ENCODE peak calls at places on chromosome X, in four cellular contexts. One of them, this sample, is unnamed.

GRCh38 chrX:136199365-136199764 is 51.8 kb downstream of the MAP7D3 start:
- DNase-seq in pancreas: no peak
- DNase-seq in vagina: no peak
- DNase-seq in AG04449: no peak
- DNase-seq in this sample: no peak

GRCh38 chrX:15946783-15947550 is 92.4 kb upstream of the AP1S2 start:
- DNase-seq in AG04449: peak; percentile 41
- DNase-seq in vagina: no peak
- DNase-seq in pancreas: no peak
- DNase-seq in this sample: peak; percentile 87

GRCh38 chrX:23936198-23936597 is 28.4 kb downstream of the CXorf58 start:
- DNase-seq in pancreas: no peak
- DNase-seq in AG04449: no peak
- DNase-seq in vagina: no peak
- DNase-seq in this sample: no peak

GRCh38 chrX:48794993-48795501 is 6.8 kb upstream of the HDAC6 start:
- DNase-seq in vagina: no peak
- DNase-seq in AG04449: peak; percentile 10
- DNase-seq in pancreas: no peak
- DNase-seq in this sample: peak; percentile 84

GRCh38 chrX:10014462-10015373 is 47.6 kb downstream of the CLDN34 start:
- DNase-seq in AG04449: no peak
- DNase-seq in pancreas: peak; percentile 83
- DNase-seq in vagina: peak; percentile 91
- DNase-seq in this sample: peak; percentile 91

GRCh38 chrX:116749943-116750342 is 287.2 kb upstream of the CT83 start:
- DNase-seq in pancreas: no peak
- DNase-seq in vagina: no peak
- DNase-seq in AG04449: no peak
- DNase-seq in this sample: peak; percentile 27

GRCh38 chrX:46485897-46486296 is 59.3 kb downstream of the ZNF674 start:
- DNase-seq in vagina: no peak
- DNase-seq in pancreas: no peak
- DNase-seq in AG04449: no peak
- DNase-seq in this sample: no peak

GRCh38 chrX:131677655-131678628 is 134.1 kb downstream of the OR13H1 start:
- DNase-seq in vagina: no peak
- DNase-seq in AG04449: no peak
- DNase-seq in pancreas: no peak
- DNase-seq in this sample: peak; percentile 5

GRCh38 chrX:53356186-53356585 is 66.3 kb downstream of the SMC1A start:
- DNase-seq in pancreas: no peak
- DNase-seq in vagina: no peak
- DNase-seq in AG04449: no peak
- DNase-seq in this sample: no peak

GRCh38 chrX:136185409-136186022 is 38.2 kb downstream of the FHL1 start:
- DNase-seq in vagina: no peak
- DNase-seq in AG04449: no peak
- DNase-seq in pancreas: no peak
- DNase-seq in this sample: peak; percentile 60

GRCh38 chrX:13816899-13817298 is at the start of gene GPM6B:
- DNase-seq in pancreas: no peak
- DNase-seq in AG04449: no peak
- DNase-seq in vagina: no peak
- DNase-seq in this sample: no peak

GRCh38 chrX:115949900-115950822 is 220.4 kb upstream of the AGTR2 start:
- DNase-seq in AG04449: no peak
- DNase-seq in vagina: no peak
- DNase-seq in pancreas: no peak
- DNase-seq in this sample: no peak

GRCh38 chrX:47283015-47283771 is 50.4 kb downstream of the USP11 start:
- DNase-seq in vagina: no peak
- DNase-seq in pancreas: no peak
- DNase-seq in AG04449: no peak
- DNase-seq in this sample: peak; percentile 38

GRCh38 chrX:48754124-48754667 is 7.4 kb upstream of the GLOD5 start:
- DNase-seq in pancreas: no peak
- DNase-seq in AG04449: no peak
- DNase-seq in vagina: no peak
- DNase-seq in this sample: no peak

GRCh38 chrX:370244-370962 is 16.3 kb downstream of the PPP2R3B start:
- DNase-seq in pancreas: no peak
- DNase-seq in AG04449: no peak
- DNase-seq in vagina: no peak
- DNase-seq in this sample: no peak

GRCh38 chrX:106606583-106606982 is 5.2 kb upstream of the RADX start:
- DNase-seq in pancreas: no peak
- DNase-seq in vagina: no peak
- DNase-seq in AG04449: no peak
- DNase-seq in this sample: peak; percentile 0

GRCh38 chrX:19912-20571 is 261.1 kb upstream of the PLCXD1 start:
- DNase-seq in vagina: peak; percentile 60
- DNase-seq in AG04449: no peak
- DNase-seq in pancreas: no peak
- DNase-seq in this sample: peak; percentile 4

GRCh38 chrX:140744085-140744484 is 34.5 kb downstream of the LINC00632 start:
- DNase-seq in vagina: no peak
- DNase-seq in AG04449: no peak
- DNase-seq in pancreas: no peak
- DNase-seq in this sample: no peak

GRCh38 chrX:33336783-33337182 is 125.4 kb upstream of the DMD start:
- DNase-seq in AG04449: no peak
- DNase-seq in vagina: no peak
- DNase-seq in pancreas: no peak
- DNase-seq in this sample: no peak

GRCh38 chrX:23394421-23394820 is 59.8 kb downstream of the PTCHD1 start:
- DNase-seq in AG04449: no peak
- DNase-seq in pancreas: peak; percentile 47
- DNase-seq in vagina: no peak
- DNase-seq in this sample: no peak

GRCh38 chrX:40468033-40468979 is 112.5 kb upstream of the ATP6AP2 start:
- DNase-seq in pancreas: peak; percentile 47
- DNase-seq in AG04449: no peak
- DNase-seq in vagina: no peak
- DNase-seq in this sample: peak; percentile 64

GRCh38 chrX:27251369-27251768 is 211.8 kb downstream of the PPP4R3C start:
- DNase-seq in vagina: no peak
- DNase-seq in pancreas: no peak
- DNase-seq in AG04449: no peak
- DNase-seq in this sample: no peak

DNA sequence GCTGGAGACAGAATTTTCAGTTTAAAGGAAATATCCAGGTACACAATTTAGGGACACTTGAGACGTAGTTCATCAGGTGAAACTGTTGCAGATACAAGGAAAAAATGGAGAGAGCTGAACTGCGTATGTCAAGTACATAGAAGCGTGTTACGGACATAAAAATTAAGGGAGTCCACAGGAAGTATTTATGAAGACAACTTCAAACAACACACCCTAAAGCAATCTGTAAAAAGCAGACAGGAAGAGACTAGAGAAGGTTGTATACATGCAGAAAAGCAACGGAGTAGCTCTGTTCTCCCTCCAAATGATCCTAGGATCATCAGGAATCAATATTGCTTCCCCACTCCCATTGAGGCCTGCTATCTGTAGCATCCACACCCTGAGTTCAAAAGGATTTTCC is 5.8 kb downstream of the CASK start:
- DNase-seq in pancreas: no peak
- DNase-seq in vagina: no peak
- DNase-seq in AG04449: no peak
- DNase-seq in this sample: no peak
- H3K4me3 ChIP-seq in pancreas: no peak overlapping the region
- H3K4me3 ChIP-seq in vagina: no peak overlapping the region
- H3K4me3 ChIP-seq in AG04449: no peak overlapping the region
- H3K4me3 ChIP-seq in this sample: no peak overlapping the region

DNA sequence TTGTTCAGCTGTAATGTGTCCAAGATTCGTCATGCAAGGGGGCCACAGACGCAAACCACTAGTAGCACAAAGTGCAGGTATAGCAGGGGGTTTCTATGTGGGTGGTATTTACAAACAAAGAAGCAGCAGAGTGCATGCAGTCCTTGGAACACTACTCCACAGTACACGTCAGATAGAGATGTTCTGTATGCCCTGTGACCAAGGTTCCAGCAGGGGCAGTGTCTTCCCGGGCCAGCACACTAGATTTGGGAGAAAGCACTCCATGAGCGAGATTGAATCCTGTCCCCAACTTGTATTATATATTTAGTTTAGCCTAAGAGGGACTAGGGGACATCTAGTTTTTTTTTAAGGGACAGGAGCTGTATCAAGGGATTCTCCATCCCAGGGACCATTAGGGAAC is 54.4 kb upstream of the ESX1 start:
- DNase-seq in pancreas: no peak
- DNase-seq in AG04449: no peak
- DNase-seq in vagina: no peak
- DNase-seq in this sample: no peak
- TF ChIP-seq CTCF in pancreas: no peak
- TF ChIP-seq CTCF in AG04449: peak; percentile 3
- TF ChIP-seq CTCF in vagina: no peak
- TF ChIP-seq CTCF in this sample: no peak

DNA sequence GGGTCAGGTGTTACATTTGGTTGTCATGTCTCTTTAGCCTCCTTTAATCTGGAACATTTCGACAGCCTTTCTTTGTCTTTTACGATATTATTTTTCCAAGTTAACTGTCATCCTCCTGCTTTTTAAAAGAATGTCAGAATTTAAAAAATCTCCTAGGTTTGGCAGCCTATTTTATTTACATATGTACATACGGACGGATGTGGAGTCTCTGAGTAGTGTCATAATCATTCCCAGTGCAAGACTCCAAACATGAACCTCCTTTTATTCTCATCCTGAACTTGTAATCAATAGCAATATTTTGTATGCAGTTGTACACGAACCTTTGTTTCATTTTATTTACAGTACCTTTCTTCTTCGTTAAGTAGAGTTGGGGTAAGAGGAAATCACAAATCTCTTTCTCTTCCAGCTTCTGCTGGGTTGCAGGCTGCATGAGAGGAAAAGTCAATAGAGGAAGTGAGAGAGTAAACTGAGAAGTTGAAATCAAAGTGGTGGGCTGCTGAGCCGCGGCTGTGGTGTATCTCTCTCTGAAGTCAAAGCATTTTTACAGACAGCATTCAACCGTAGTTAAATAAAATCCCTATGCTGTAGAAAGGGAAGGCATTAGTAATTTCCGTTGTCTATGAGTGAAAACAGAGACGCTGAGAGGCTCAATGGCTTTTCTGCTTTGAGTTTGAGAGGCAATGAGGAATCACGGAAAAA is 53.9 kb upstream of the RPS6KA3 start:
- DNase-seq in AG04449: no peak
- DNase-seq in pancreas: no peak
- DNase-seq in vagina: no peak
- DNase-seq in this sample: no peak
- H3K4me3 ChIP-seq in AG04449: peak overlapping the region; percentile 13
- H3K4me3 ChIP-seq in pancreas: no peak overlapping the region
- H3K4me3 ChIP-seq in vagina: no peak overlapping the region
- H3K4me3 ChIP-seq in this sample: peak overlapping the region; percentile 15

GRCh38 chrX:42495139-42495538 is 282.8 kb downstream of the PPP1R2C start:
- DNase-seq in vagina: no peak
- DNase-seq in pancreas: no peak
- DNase-seq in AG04449: no peak
- DNase-seq in this sample: no peak

GRCh38 chrX:42490111-42490510 is 287.9 kb downstream of the PPP1R2C start:
- DNase-seq in pancreas: no peak
- DNase-seq in AG04449: no peak
- DNase-seq in vagina: no peak
- DNase-seq in this sample: no peak

GRCh38 chrX:42485621-42486020 is 292.3 kb downstream of the PPP1R2C start:
- DNase-seq in pancreas: no peak
- DNase-seq in vagina: no peak
- DNase-seq in AG04449: no peak
- DNase-seq in this sample: peak; percentile 0

GRCh38 chrX:42496239-42496638 is 281.7 kb downstream of the PPP1R2C start:
- DNase-seq in pancreas: no peak
- DNase-seq in vagina: no peak
- DNase-seq in AG04449: no peak
- DNase-seq in this sample: no peak

GRCh38 chrX:42491145-42491907 is 286.6 kb downstream of the PPP1R2C start:
- DNase-seq in pancreas: no peak
- DNase-seq in vagina: no peak
- DNase-seq in AG04449: no peak
- DNase-seq in this sample: no peak
- TF ChIP-seq CTCF in pancreas: no peak
- TF ChIP-seq CTCF in vagina: no peak
- TF ChIP-seq CTCF in AG04449: no peak
- TF ChIP-seq CTCF in this sample: no peak

DNA sequence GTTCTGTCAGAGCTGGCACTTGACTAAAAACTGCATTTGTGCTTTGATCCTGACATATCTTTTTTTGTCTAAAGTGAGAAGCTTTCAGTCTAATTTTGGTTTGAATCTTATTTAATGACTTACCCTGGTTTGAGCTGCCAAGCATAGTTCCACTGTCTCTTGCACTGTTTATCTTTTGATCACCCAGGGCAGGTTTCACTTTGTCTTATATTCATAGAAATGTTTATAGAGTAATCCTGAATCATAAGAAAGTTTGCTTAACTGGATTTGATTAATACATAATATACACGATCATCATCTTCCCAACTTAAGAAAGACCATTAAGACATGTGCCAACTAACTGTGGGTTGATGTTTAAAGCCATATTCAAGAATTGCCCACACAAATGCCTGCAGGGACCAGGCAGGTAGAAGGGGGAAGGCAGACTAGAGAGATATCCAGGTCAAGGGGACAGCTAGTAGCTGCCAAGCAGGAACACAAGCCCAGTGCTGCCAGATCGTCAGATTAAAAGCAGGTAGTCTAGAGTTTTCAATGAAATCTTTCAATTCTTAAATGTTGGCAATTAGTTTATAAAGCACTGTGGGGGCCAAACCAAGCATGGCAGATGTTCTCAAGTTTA is 1.9 kb downstream of the GK start:
- DNase-seq in AG04449: no peak
- DNase-seq in pancreas: no peak
- DNase-seq in vagina: no peak
- DNase-seq in this sample: no peak
- H3K4me3 ChIP-seq in AG04449: no peak overlapping the region
- H3K4me3 ChIP-seq in pancreas: no peak overlapping the region
- H3K4me3 ChIP-seq in vagina: no peak overlapping the region
- H3K4me3 ChIP-seq in this sample: no peak overlapping the region

DNA sequence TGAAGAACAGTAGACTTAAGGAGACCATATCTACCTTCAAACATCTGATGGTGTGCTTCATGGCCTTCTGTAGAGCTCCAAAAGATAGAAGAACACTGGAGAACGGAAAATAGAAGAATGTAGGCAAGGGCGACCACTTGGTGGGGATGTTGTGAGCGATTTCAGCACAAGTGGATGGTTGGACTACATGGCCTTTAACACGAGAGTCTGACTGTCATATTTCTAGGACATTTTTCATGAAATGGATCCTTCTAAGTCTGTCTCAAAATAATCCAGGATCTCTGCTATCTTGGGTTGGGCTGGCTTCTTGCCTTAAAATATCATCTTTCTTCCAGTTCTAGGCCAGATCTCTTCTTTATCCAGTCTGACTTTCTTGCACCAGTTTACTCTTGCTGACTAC is 1.3 kb upstream of the MID1IP1 start:
- DNase-seq in pancreas: no peak
- DNase-seq in vagina: no peak
- DNase-seq in AG04449: no peak
- DNase-seq in this sample: no peak
- TF ChIP-seq CTCF in pancreas: no peak
- TF ChIP-seq CTCF in vagina: no peak
- TF ChIP-seq CTCF in AG04449: no peak
- TF ChIP-seq CTCF in this sample: no peak

GRCh38 chrX:150570512-150570911 is 2.1 kb downstream of the MTM1 start:
- DNase-seq in AG04449: no peak
- DNase-seq in pancreas: no peak
- DNase-seq in vagina: no peak
- DNase-seq in this sample: no peak
- H3K4me3 ChIP-seq in AG04449: no peak overlapping the region
- H3K4me3 ChIP-seq in pancreas: no peak overlapping the region
- H3K4me3 ChIP-seq in vagina: no peak overlapping the region
- H3K4me3 ChIP-seq in this sample: no peak overlapping the region

This sample was measured in AG10803.